ENCODE peak calls at places on chromosomes 16 and 17, in nine cellular contexts. Y, C, V, Q, T, N, S, A and J are unnamed samples.

GRCh38 chr16:11253009-11253994 is 2.7 kb downstream of the SOCS1 start:
- DNase-seq in Y (no peak), C (peak), V (no peak), Q (no peak), T (no peak), N (no peak), S (no peak), A (no peak), J (no peak)

GRCh38 chr17:37037590-37038155 is 88.9 kb downstream of the AATF start:
- DNase-seq in Y (no peak), C (peak), V (no peak), Q (no peak), T (no peak), N (no peak), S (no peak), A (no peak), J (no peak)

GRCh38 chr17:45923511-45924268 is 29.3 kb downstream of the MAPT start:
- DNase-seq in Y (no peak), C (peak), V (no peak), Q (no peak), T (no peak), N (no peak), S (no peak), A (peak), J (no peak)

GRCh38 chr17:67435122-67435521 is 58.0 kb downstream of the PITPNC1 start:
- DNase-seq in Y (no peak), C (peak), V (no peak), Q (no peak), T (no peak), N (no peak), S (no peak), A (no peak), J (no peak)

GRCh38 chr16:46947900-46948547 is 25.4 kb downstream of the DNAJA2 start:
- DNase-seq in Y (no peak), C (peak), V (no peak), Q (no peak), T (peak), N (no peak), S (no peak), A (peak), J (no peak)

GRCh38 chr17:67441052-67441738 is 64.1 kb downstream of the PITPNC1 start:
- DNase-seq in Y (peak), C (peak), V (no peak), Q (no peak), T (peak), N (no peak), S (no peak), A (peak), J (no peak)

GRCh38 chr16:81739503-81739902 is 39.6 kb upstream of the PLCG2 start:
- DNase-seq in Y (no peak), C (no peak), V (no peak), Q (no peak), T (no peak), N (no peak), S (no peak), A (no peak), J (no peak)

GRCh38 chr16:88539261-88539651 is 30.9 kb upstream of the ZC3H18 start:
- DNase-seq in Y (no peak), C (no peak), V (no peak), Q (no peak), T (no peak), N (no peak), S (no peak), A (no peak), J (no peak)

GRCh38 chr16:56964243-56965148 is 2.7 kb downstream of the CETP start:
- DNase-seq in Y (peak), C (peak), V (no peak), Q (peak), T (peak), N (peak), S (peak), A (peak), J (peak)

GRCh38 chr16:55577888-55578287 is 11.4 kb downstream of the CAPNS2 start:
- DNase-seq in Y (no peak), C (no peak), V (no peak), Q (no peak), T (no peak), N (no peak), S (no peak), A (no peak), J (no peak)

GRCh38 chr16:6913535-6913934 is 419.1 kb upstream of the RBFOX1 start:
- DNase-seq in Y (no peak), C (no peak), V (no peak), Q (no peak), T (no peak), N (no peak), S (no peak), A (no peak), J (no peak)

GRCh38 chr16:2799852-2800226 is 1.6 kb downstream of the PRSS41 start:
- DNase-seq in Y (no peak), C (peak), V (no peak), Q (no peak), T (no peak), N (no peak), S (no peak), A (peak), J (no peak)

GRCh38 chr16:86862596-86862995 is 284.2 kb downstream of the FOXL1 start:
- DNase-seq in Y (no peak), C (no peak), V (no peak), Q (peak), T (no peak), N (no peak), S (no peak), A (peak), J (no peak)

GRCh38 chr17:44334315-44335181 is 9.9 kb upstream of the SLC25A39 start:
- DNase-seq in Y (no peak), C (no peak), V (no peak), Q (no peak), T (no peak), N (no peak), S (no peak), A (no peak), J (no peak)

GRCh38 chr17:78993241-78993956 is 13.7 kb upstream of the LGALS3BP start:
- DNase-seq in Y (peak), C (peak), V (no peak), Q (no peak), T (no peak), N (no peak), S (peak), A (peak), J (peak)

GRCh38 chr16:73095885-73096341 is 48.0 kb upstream of the ZFHX3 start:
- DNase-seq in Y (no peak), C (no peak), V (no peak), Q (no peak), T (no peak), N (no peak), S (no peak), A (peak), J (no peak)

GRCh38 chr16:59973966-59974365 is 1239.8 kb upstream of the GOT2 start:
- DNase-seq in Y (no peak), C (no peak), V (no peak), Q (no peak), T (no peak), N (peak), S (no peak), A (no peak), J (no peak)

GRCh38 chr16:50839920-50840729 is 98.2 kb downstream of the CYLD start:
- DNase-seq in Y (no peak), C (no peak), V (no peak), Q (no peak), T (no peak), N (no peak), S (no peak), A (no peak), J (no peak)

GRCh38 chr17:58487589-58488427 is at the start of gene HSF5:
- DNase-seq in Y (no peak), C (no peak), V (no peak), Q (no peak), T (no peak), N (no peak), S (no peak), A (no peak), J (peak)

GRCh38 chr17:34081269-34081668 is 173.8 kb upstream of the CCL2 start:
- DNase-seq in Y (no peak), C (no peak), V (no peak), Q (no peak), T (no peak), N (no peak), S (no peak), A (peak), J (no peak)
- TF ChIP-seq CTCF in Y (no peak), C (peak), V (peak), Q (no peak), T (no peak), N (peak), S (no peak), A (peak), J (no peak)

DNA sequence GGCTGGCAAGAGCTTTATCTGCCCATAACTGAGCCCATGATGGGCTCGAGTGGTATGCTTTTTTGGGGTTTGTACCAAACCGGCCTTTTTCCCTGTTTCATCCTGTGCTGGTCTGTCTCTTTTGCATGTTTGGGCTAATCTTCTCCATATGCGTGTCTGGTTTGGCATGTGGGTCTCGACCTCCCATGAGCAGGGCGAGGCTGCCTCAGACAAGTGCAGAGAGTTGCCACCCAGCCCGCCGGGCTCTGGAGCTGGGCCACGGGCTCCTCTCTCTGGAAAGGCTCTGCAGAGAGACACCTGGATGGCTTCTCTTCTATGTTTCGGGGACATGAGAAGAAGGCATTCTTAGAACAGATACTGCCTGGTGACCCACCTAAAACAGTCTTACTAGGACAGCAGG is 67.8 kb upstream of the TBX2 start:
- DNase-seq in Y (no peak), C (no peak), V (no peak), Q (no peak), T (no peak), N (peak), S (no peak), A (no peak), J (no peak)
- TF ChIP-seq CTCF in Y (no peak), C (no peak), V (no peak), Q (no peak), T (no peak), N (no peak), S (no peak), A (no peak), J (no peak)

DNA sequence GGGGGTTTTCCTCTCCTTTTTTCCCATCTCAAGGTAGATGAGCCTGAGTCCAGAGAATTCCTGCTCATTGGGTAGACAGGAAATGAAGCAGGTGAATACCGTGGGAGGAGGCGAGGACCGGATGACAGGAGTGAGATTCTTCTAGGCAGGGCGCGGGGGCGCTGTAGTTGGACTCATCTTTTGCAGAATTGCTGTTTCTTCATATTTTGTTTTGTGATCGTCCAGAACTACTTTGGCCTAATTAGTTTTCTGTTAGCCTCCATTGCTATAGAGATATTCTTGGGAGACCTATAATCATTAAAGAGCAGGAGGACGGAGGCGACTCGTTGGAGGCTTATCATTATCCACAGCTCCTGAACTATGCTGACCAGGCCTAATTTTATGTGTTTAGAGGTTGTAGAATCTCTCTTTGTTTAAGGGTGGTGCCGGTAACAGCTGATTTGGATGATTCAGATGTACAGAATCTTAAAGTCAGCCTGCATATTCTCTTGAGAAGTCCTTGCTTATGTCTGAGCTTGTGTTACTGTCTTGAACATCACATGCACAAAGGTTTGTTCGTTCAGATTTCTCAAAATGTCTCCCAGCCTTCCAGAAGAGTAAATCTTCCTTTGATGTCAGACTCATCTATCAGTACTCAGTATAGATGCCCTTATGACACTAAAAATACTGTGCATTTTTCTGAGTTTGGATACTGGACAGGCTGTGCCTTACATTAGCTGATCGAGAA is 741 bp downstream of the ATP6V0A1 start:
- DNase-seq in Y (peak), C (peak), V (no peak), Q (peak), T (no peak), N (peak), S (peak), A (peak), J (no peak)
- TF ChIP-seq CTCF in Y (peak), C (peak), V (peak), Q (no peak), T (peak), N (peak), S (peak), A (peak), J (no peak)

GRCh38 chr17:41549596-41550039 is 21.5 kb upstream of the KRT19 start:
- DNase-seq in Y (peak), C (peak), V (no peak), Q (no peak), T (no peak), N (no peak), S (no peak), A (peak), J (no peak)
- TF ChIP-seq CTCF in Y (no peak), C (no peak), V (no peak), Q (no peak), T (no peak), N (no peak), S (no peak), A (no peak), J (no peak)

GRCh38 chr17:34306466-34306865 is 12.8 kb upstream of the CCL8 start:
- DNase-seq in Y (no peak), C (peak), V (no peak), Q (no peak), T (no peak), N (no peak), S (no peak), A (peak), J (no peak)
- TF ChIP-seq CTCF in Y (peak), C (peak), V (peak), Q (no peak), T (no peak), N (peak), S (peak), A (peak), J (no peak)

GRCh38 chr16:17304814-17305169 is 166.0 kb downstream of the XYLT1 start:
- DNase-seq in Y (no peak), C (no peak), V (no peak), Q (no peak), T (no peak), N (no peak), S (no peak), A (no peak), J (no peak)
- TF ChIP-seq CTCF in Y (no peak), C (no peak), V (no peak), Q (no peak), T (no peak), N (peak), S (no peak), A (peak), J (no peak)

DNA sequence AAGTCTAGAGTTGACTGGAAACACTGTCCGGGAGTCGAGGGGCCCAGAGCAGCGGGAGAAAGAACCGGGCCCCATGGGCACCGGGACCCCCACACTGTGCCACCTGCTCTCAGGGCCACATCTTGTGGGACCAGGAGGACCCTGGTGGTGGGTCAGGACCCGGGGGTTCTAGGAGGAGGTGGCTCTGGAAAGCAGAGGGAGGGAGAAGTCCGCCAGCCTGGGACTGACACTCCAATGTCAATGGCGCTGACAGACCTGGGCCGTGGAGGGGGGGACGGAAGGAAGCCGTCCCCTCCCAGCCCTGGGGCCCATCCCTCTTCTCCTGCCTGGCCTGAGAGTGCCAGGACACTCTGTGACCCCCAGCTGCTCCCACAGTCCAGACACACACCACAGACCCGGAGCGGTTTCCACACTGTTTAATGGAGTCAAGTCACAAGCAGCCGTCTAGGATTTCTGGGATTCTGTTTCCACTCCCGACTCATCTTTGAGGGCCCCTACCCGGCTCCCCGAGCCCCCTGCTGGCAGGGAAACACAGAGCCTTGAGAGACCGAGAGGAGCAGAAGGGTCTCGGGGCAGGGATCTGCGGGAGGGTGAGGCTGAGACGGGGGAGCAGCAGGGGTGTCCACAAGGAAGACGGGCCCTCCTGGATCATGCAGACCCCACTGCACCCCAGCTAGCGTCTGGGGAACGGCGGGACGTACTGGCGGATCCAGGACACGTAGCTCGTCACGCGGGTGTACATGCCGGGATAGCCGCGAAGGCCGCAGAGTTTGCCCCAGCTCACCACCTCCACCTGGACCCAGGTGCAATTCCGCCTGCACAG is 23.6 kb upstream of the UBE2I start:
- DNase-seq in Y (no peak), C (no peak), V (no peak), Q (no peak), T (no peak), N (no peak), S (no peak), A (no peak), J (no peak)
- TF ChIP-seq CTCF in Y (no peak), C (no peak), V (no peak), Q (no peak), T (peak), N (peak), S (no peak), A (no peak), J (no peak)

GRCh38 chr16:53817812-53818211 is 113.9 kb downstream of the FTO start:
- DNase-seq in Y (no peak), C (peak), V (no peak), Q (no peak), T (no peak), N (no peak), S (no peak), A (no peak), J (no peak)

GRCh38 chr16:53822936-53823529 is 119.1 kb downstream of the FTO start:
- DNase-seq in Y (no peak), C (no peak), V (no peak), Q (no peak), T (no peak), N (peak), S (no peak), A (no peak), J (no peak)

GRCh38 chr16:53821487-53821886 is 117.5 kb downstream of the FTO start:
- DNase-seq in Y (no peak), C (peak), V (no peak), Q (no peak), T (no peak), N (peak), S (no peak), A (no peak), J (no peak)

GRCh38 chr16:53826658-53827057 is 122.7 kb downstream of the FTO start:
- DNase-seq in Y (no peak), C (no peak), V (no peak), Q (peak), T (no peak), N (no peak), S (no peak), A (no peak), J (no peak)

GRCh38 chr16:53821957-53822625 is 118.1 kb downstream of the FTO start:
- DNase-seq in Y (no peak), C (peak), V (no peak), Q (no peak), T (no peak), N (peak), S (no peak), A (no peak), J (no peak)
- TF ChIP-seq CTCF in Y (no peak), C (peak), V (no peak), Q (no peak), T (peak), N (peak), S (no peak), A (no peak), J (no peak)

DNA sequence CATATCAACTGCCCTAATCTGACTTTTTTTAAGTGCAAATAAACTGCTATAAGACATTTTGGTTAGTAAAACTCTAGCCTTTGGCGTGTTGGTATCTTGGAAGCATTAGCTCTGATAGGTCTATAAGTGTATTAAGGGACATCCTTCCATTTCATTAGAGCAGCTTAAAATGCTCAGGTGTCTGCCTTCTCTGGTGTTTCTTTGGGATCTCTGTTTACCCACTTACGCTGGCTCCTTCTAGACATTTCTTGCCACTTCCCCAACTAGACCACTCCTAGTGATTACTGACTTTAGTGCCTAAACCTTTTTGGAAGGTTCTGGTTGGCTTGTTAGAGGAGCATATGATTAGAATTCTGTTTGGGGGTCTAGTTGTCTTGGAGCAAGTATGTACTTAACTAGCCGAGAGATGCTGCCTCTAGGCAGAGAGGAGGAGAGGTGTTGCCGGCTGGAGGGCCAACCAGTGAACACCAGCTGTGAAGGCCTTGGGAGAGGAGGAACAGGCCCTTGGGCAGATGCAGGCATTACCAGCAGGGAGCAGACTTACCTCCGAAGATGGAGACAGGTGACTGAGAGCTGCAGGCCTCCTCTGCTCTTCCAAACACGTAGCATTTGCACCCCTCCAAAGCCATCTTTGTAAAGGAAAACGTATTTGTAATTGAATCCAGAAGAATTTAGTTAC is 15.2 kb upstream of the CLEC18C start:
- DNase-seq in Y (no peak), C (no peak), V (no peak), Q (no peak), T (no peak), N (no peak), S (no peak), A (peak), J (no peak)
- TF ChIP-seq CTCF in Y (no peak), C (no peak), V (no peak), Q (no peak), T (no peak), N (peak), S (no peak), A (no peak), J (no peak)